ENCODE peak calls at places on chromosomes 1 and 21, in nine cellular contexts. One of them, this sample, is unnamed.

GRCh38 chr1:86429830-86430229 is 5.9 kb downstream of the CLCA2 start:
- DNase-seq in HCT116: no peak
- DNase-seq in Panc1: peak
- DNase-seq in GM23338: no peak
- DNase-seq in A549: no peak
- DNase-seq in K562: no peak
- DNase-seq in SK-N-SH: no peak
- DNase-seq in GM12878: no peak
- DNase-seq in HepG2: no peak
- DNase-seq in this sample: peak

GRCh38 chr21:36246080-36246631 is 73.8 kb upstream of the MORC3 start:
- DNase-seq in HCT116: no peak
- DNase-seq in Panc1: no peak
- DNase-seq in GM23338: no peak
- DNase-seq in A549: no peak
- DNase-seq in K562: no peak
- DNase-seq in SK-N-SH: no peak
- DNase-seq in GM12878: no peak
- DNase-seq in HepG2: no peak
- DNase-seq in this sample: no peak

GRCh38 chr1:2356401-2356800 is 35.0 kb downstream of the MORN1 start:
- DNase-seq in HCT116: no peak
- DNase-seq in Panc1: no peak
- DNase-seq in GM23338: no peak
- DNase-seq in A549: no peak
- DNase-seq in K562: no peak
- DNase-seq in SK-N-SH: no peak
- DNase-seq in GM12878: no peak
- DNase-seq in HepG2: no peak
- DNase-seq in this sample: no peak

GRCh38 chr1:6475381-6476133 is 9.6 kb upstream of the TNFRSF25 start:
- DNase-seq in HCT116: no peak
- DNase-seq in Panc1: no peak
- DNase-seq in GM23338: peak
- DNase-seq in A549: peak
- DNase-seq in K562: peak
- DNase-seq in SK-N-SH: peak
- DNase-seq in GM12878: no peak
- DNase-seq in HepG2: no peak
- DNase-seq in this sample: peak

GRCh38 chr1:238419209-238419608 is 528.5 kb upstream of the ZP4 start:
- DNase-seq in HCT116: no peak
- DNase-seq in Panc1: no peak
- DNase-seq in GM23338: no peak
- DNase-seq in A549: no peak
- DNase-seq in K562: no peak
- DNase-seq in SK-N-SH: no peak
- DNase-seq in GM12878: no peak
- DNase-seq in HepG2: no peak
- DNase-seq in this sample: no peak

GRCh38 chr1:6075747-6076146 is 30.1 kb downstream of the KCNAB2 start:
- DNase-seq in HCT116: no peak
- DNase-seq in Panc1: no peak
- DNase-seq in GM23338: no peak
- DNase-seq in A549: no peak
- DNase-seq in K562: peak
- DNase-seq in SK-N-SH: no peak
- DNase-seq in GM12878: no peak
- DNase-seq in HepG2: peak
- DNase-seq in this sample: no peak

GRCh38 chr1:162256287-162256686 is 120.4 kb downstream of the SPATA46 start:
- DNase-seq in HCT116: no peak
- DNase-seq in Panc1: no peak
- DNase-seq in GM23338: no peak
- DNase-seq in A549: no peak
- DNase-seq in K562: no peak
- DNase-seq in SK-N-SH: no peak
- DNase-seq in GM12878: no peak
- DNase-seq in HepG2: peak
- DNase-seq in this sample: no peak

GRCh38 chr1:24960071-24960801 is 30.2 kb upstream of the RUNX3 start:
- DNase-seq in HCT116: no peak
- DNase-seq in Panc1: no peak
- DNase-seq in GM23338: no peak
- DNase-seq in A549: no peak
- DNase-seq in K562: no peak
- DNase-seq in SK-N-SH: no peak
- DNase-seq in GM12878: no peak
- DNase-seq in HepG2: no peak
- DNase-seq in this sample: peak

GRCh38 chr1:1013922-1014617 is 773 bp downstream of the ISG15 start:
- DNase-seq in HCT116: no peak
- DNase-seq in Panc1: no peak
- DNase-seq in GM23338: peak
- DNase-seq in A549: no peak
- DNase-seq in K562: no peak
- DNase-seq in SK-N-SH: no peak
- DNase-seq in GM12878: no peak
- DNase-seq in HepG2: no peak
- DNase-seq in this sample: no peak

GRCh38 chr1:26862781-26863676 is at the start of gene SFN:
- DNase-seq in HCT116: peak
- DNase-seq in Panc1: peak
- DNase-seq in GM23338: peak
- DNase-seq in A549: peak
- DNase-seq in K562: peak
- DNase-seq in SK-N-SH: no peak
- DNase-seq in GM12878: no peak
- DNase-seq in HepG2: peak
- DNase-seq in this sample: peak

GRCh38 chr1:206508956-206509355 is 1.6 kb downstream of the RASSF5 start:
- DNase-seq in HCT116: no peak
- DNase-seq in Panc1: no peak
- DNase-seq in GM23338: no peak
- DNase-seq in A549: no peak
- DNase-seq in K562: no peak
- DNase-seq in SK-N-SH: no peak
- DNase-seq in GM12878: no peak
- DNase-seq in HepG2: no peak
- DNase-seq in this sample: no peak

GRCh38 chr1:170559166-170559565 is 27.2 kb downstream of the GORAB start:
- DNase-seq in HCT116: no peak
- DNase-seq in Panc1: no peak
- DNase-seq in GM23338: no peak
- DNase-seq in A549: no peak
- DNase-seq in K562: no peak
- DNase-seq in SK-N-SH: no peak
- DNase-seq in GM12878: no peak
- DNase-seq in HepG2: no peak
- DNase-seq in this sample: no peak

GRCh38 chr21:29508311-29508710 is 209.6 kb downstream of the BACH1 start:
- DNase-seq in HCT116: no peak
- DNase-seq in Panc1: no peak
- DNase-seq in GM23338: no peak
- DNase-seq in A549: no peak
- DNase-seq in K562: no peak
- DNase-seq in SK-N-SH: no peak
- DNase-seq in GM12878: no peak
- DNase-seq in HepG2: no peak
- DNase-seq in this sample: no peak
- TF ChIP-seq REST in HCT116: no peak
- TF ChIP-seq REST in Panc1: no peak
- TF ChIP-seq REST in GM23338: no peak
- TF ChIP-seq REST in A549: no peak
- TF ChIP-seq REST in K562: no peak
- TF ChIP-seq REST in SK-N-SH: no peak
- TF ChIP-seq REST in GM12878: no peak
- TF ChIP-seq REST in HepG2: no peak
- TF ChIP-seq REST in this sample: no peak

GRCh38 chr1:61050541-61051454 is 31.6 kb upstream of the NFIA start:
- DNase-seq in HCT116: no peak
- DNase-seq in Panc1: no peak
- DNase-seq in GM23338: peak
- DNase-seq in A549: peak
- DNase-seq in K562: peak
- DNase-seq in SK-N-SH: peak
- DNase-seq in GM12878: no peak
- DNase-seq in HepG2: no peak
- DNase-seq in this sample: no peak
- TF ChIP-seq REST in HCT116: no peak
- TF ChIP-seq REST in Panc1: no peak
- TF ChIP-seq REST in GM23338: no peak
- TF ChIP-seq REST in A549: no peak
- TF ChIP-seq REST in K562: peak
- TF ChIP-seq REST in SK-N-SH: no peak
- TF ChIP-seq REST in GM12878: no peak
- TF ChIP-seq REST in HepG2: no peak
- TF ChIP-seq REST in this sample: no peak

GRCh38 chr21:32475162-32475812 is 62.8 kb downstream of the EVA1C start:
- DNase-seq in HCT116: no peak
- DNase-seq in Panc1: no peak
- DNase-seq in GM23338: no peak
- DNase-seq in A549: no peak
- DNase-seq in K562: no peak
- DNase-seq in SK-N-SH: no peak
- DNase-seq in GM12878: no peak
- DNase-seq in HepG2: no peak
- DNase-seq in this sample: no peak

GRCh38 chr21:32472890-32473765 is 60.6 kb downstream of the EVA1C start:
- DNase-seq in HCT116: no peak
- DNase-seq in Panc1: no peak
- DNase-seq in GM23338: no peak
- DNase-seq in A549: no peak
- DNase-seq in K562: no peak
- DNase-seq in SK-N-SH: no peak
- DNase-seq in GM12878: no peak
- DNase-seq in HepG2: no peak
- DNase-seq in this sample: no peak

GRCh38 chr21:32477424-32477745 is 64.9 kb downstream of the EVA1C start:
- DNase-seq in HCT116: no peak
- DNase-seq in Panc1: no peak
- DNase-seq in GM23338: no peak
- DNase-seq in A549: no peak
- DNase-seq in K562: no peak
- DNase-seq in SK-N-SH: no peak
- DNase-seq in GM12878: no peak
- DNase-seq in HepG2: no peak
- DNase-seq in this sample: no peak

GRCh38 chr21:32476661-32477423 is 64.3 kb downstream of the EVA1C start:
- DNase-seq in HCT116: no peak
- DNase-seq in Panc1: no peak
- DNase-seq in GM23338: no peak
- DNase-seq in A549: no peak
- DNase-seq in K562: no peak
- DNase-seq in SK-N-SH: no peak
- DNase-seq in GM12878: no peak
- DNase-seq in HepG2: no peak
- DNase-seq in this sample: no peak

DNA sequence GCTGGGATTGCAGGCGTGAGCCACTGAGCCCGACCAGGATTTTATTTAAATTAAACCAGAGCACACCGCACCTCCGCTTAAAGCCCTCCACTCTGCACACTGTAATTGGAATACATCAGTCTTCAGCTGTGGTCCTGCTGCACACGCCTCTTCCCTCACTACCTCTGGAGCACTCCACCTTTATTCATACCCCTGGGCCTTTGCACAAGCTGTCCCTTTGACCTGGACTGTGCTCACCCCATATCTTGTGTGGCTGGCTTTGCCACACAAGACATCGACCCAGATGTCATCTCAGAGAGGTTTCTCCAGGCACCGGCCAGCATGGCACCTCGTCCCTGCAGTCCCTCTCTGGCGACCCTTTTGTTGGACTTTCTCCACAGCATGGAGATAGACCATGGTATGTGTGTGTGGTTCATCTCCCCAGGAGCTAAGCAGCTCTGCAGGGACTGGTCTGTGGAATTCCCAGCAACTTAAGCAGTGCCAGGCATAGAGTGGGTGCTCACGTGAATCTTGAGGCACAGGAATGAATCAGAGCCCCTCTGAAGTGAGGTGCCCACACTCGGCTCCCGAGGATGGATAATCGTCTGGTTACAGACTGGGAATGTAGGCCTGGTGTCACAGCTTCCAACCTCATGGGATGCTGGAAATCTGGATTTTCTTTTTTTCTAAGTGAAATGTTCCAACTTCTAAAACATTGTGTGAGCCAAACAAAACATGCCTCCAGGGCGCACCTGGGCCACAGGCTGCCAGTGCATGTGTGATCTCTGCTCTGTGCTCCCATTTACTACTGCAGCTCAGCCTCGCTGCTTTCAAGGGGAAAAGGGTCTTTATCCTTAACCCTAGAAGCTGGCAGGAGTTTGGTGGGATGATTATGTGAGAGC is 61.9 kb downstream of the EVA1C start:
- DNase-seq in HCT116: no peak
- DNase-seq in Panc1: no peak
- DNase-seq in GM23338: no peak
- DNase-seq in A549: no peak
- DNase-seq in K562: no peak
- DNase-seq in SK-N-SH: peak
- DNase-seq in GM12878: no peak
- DNase-seq in HepG2: no peak
- DNase-seq in this sample: no peak
- TF ChIP-seq REST in HCT116: no peak
- TF ChIP-seq REST in Panc1: no peak
- TF ChIP-seq REST in GM23338: no peak
- TF ChIP-seq REST in A549: no peak
- TF ChIP-seq REST in K562: no peak
- TF ChIP-seq REST in SK-N-SH: no peak
- TF ChIP-seq REST in GM12878: no peak
- TF ChIP-seq REST in HepG2: no peak
- TF ChIP-seq REST in this sample: no peak

GRCh38 chr1:161196111-161196510 is 2.7 kb downstream of the ADAMTS4 start:
- DNase-seq in HCT116: no peak
- DNase-seq in Panc1: no peak
- DNase-seq in GM23338: no peak
- DNase-seq in A549: no peak
- DNase-seq in K562: no peak
- DNase-seq in SK-N-SH: no peak
- DNase-seq in GM12878: no peak
- DNase-seq in HepG2: no peak
- DNase-seq in this sample: no peak

GRCh38 chr1:161197560-161198205 is 1.2 kb downstream of the ADAMTS4 start:
- DNase-seq in HCT116: no peak
- DNase-seq in Panc1: no peak
- DNase-seq in GM23338: no peak
- DNase-seq in A549: no peak
- DNase-seq in K562: no peak
- DNase-seq in SK-N-SH: no peak
- DNase-seq in GM12878: no peak
- DNase-seq in HepG2: no peak
- DNase-seq in this sample: no peak

GRCh38 chr1:161198206-161198876 is 513 bp downstream of the ADAMTS4 start:
- DNase-seq in HCT116: no peak
- DNase-seq in Panc1: no peak
- DNase-seq in GM23338: peak
- DNase-seq in A549: no peak
- DNase-seq in K562: no peak
- DNase-seq in SK-N-SH: peak
- DNase-seq in GM12878: no peak
- DNase-seq in HepG2: peak
- DNase-seq in this sample: no peak

GRCh38 chr1:161195171-161195570 is 3.7 kb downstream of the ADAMTS4 start:
- DNase-seq in HCT116: no peak
- DNase-seq in Panc1: no peak
- DNase-seq in GM23338: no peak
- DNase-seq in A549: no peak
- DNase-seq in K562: no peak
- DNase-seq in SK-N-SH: no peak
- DNase-seq in GM12878: no peak
- DNase-seq in HepG2: no peak
- DNase-seq in this sample: peak

GRCh38 chr1:161196521-161197451 is 2.1 kb downstream of the ADAMTS4 start:
- DNase-seq in HCT116: no peak
- DNase-seq in Panc1: no peak
- DNase-seq in GM23338: peak
- DNase-seq in A549: no peak
- DNase-seq in K562: no peak
- DNase-seq in SK-N-SH: peak
- DNase-seq in GM12878: no peak
- DNase-seq in HepG2: no peak
- DNase-seq in this sample: no peak
- TF ChIP-seq REST in HCT116: no peak
- TF ChIP-seq REST in Panc1: no peak
- TF ChIP-seq REST in GM23338: no peak
- TF ChIP-seq REST in A549: no peak
- TF ChIP-seq REST in K562: no peak
- TF ChIP-seq REST in SK-N-SH: no peak
- TF ChIP-seq REST in GM12878: no peak
- TF ChIP-seq REST in HepG2: no peak
- TF ChIP-seq REST in this sample: no peak